ENCODE peak calls at places on chromosomes 12 and 14, in five cellular contexts. U is tibial artery, M is esophagus muscularis mucosa, J is hepatocyte, L is cardiac fibroblast. H is an unnamed sample.

GRCh38 chr14:33509927-33510535 is 440.8 kb downstream of the EGLN3 start:
- DNase-seq in U (no peak), M (no peak), J (no peak), L (peak; percentile 82), H (no peak)

GRCh38 chr14:103329421-103330347 is 4.4 kb upstream of the EIF5 start:
- DNase-seq in U (peak; percentile 55), M (no peak), J (peak; percentile 29), L (peak; percentile 81), H (no peak)

GRCh38 chr12:123602651-123603195 is 824 bp downstream of the DDX55 start:
- DNase-seq in U (no peak), M (no peak), J (peak; percentile 20), L (peak; percentile 13), H (no peak)

GRCh38 chr14:63046339-63047268 is 1.3 kb upstream of the KCNH5 start:
- DNase-seq in U (no peak), M (no peak), J (no peak), L (no peak), H (no peak)

GRCh38 chr12:112782921-112783320 is 8.6 kb upstream of the RPH3A start:
- DNase-seq in U (no peak), M (no peak), J (no peak), L (no peak), H (no peak)

GRCh38 chr12:103712191-103712590 is 125.1 kb downstream of the STAB2 start:
- DNase-seq in U (no peak), M (no peak), J (no peak), L (no peak), H (no peak)

GRCh38 chr14:98900721-98901272 is 371.2 kb downstream of the BCL11B start:
- DNase-seq in U (no peak), M (no peak), J (no peak), L (no peak), H (no peak)

GRCh38 chr14:102554835-102555819 is 37.3 kb upstream of the RCOR1 start:
- DNase-seq in U (peak; percentile 42), M (no peak), J (peak; percentile 68), L (peak; percentile 55), H (peak; percentile 63)

GRCh38 chr14:75401356-75401755 is 26.5 kb upstream of the JDP2 start:
- DNase-seq in U (peak; percentile 80), M (no peak), J (peak; percentile 66), L (peak; percentile 80), H (no peak)

GRCh38 chr12:62840311-62840710 is 94.6 kb downstream of the PPM1H start:
- DNase-seq in U (no peak), M (no peak), J (no peak), L (no peak), H (no peak)

GRCh38 chr14:28681681-28682080 is 84.9 kb upstream of the FOXG1 start:
- DNase-seq in U (no peak), M (no peak), J (no peak), L (no peak), H (no peak)

GRCh38 chr12:10098762-10099161 is at the start of gene CLEC1A:
- DNase-seq in U (peak; percentile 24), M (no peak), J (peak; percentile 41), L (no peak), H (no peak)

GRCh38 chr12:113194971-113195391 is 9.5 kb downstream of the RITA1 start:
- DNase-seq in U (no peak), M (no peak), J (no peak), L (peak; percentile 61), H (no peak)

GRCh38 chr12:77003244-77003643 is 62.1 kb downstream of the E2F7 start:
- DNase-seq in U (no peak), M (no peak), J (no peak), L (no peak), H (no peak)

GRCh38 chr12:57638096-57638495 is 5.1 kb upstream of the B4GALNT1 start:
- DNase-seq in U (no peak), M (no peak), J (no peak), L (no peak), H (no peak)

GRCh38 chr12:95365912-95366311 is 108.0 kb upstream of the METAP2 start:
- DNase-seq in U (no peak), M (no peak), J (no peak), L (no peak), H (no peak)

GRCh38 chr12:130482448-130482847 is 144.8 kb downstream of the PIWIL1 start:
- DNase-seq in U (no peak), M (no peak), J (no peak), L (no peak), H (no peak)
- TF ChIP-seq CTCF in U (no peak), M (no peak), J (no peak), L (no peak), H (no peak)

DNA sequence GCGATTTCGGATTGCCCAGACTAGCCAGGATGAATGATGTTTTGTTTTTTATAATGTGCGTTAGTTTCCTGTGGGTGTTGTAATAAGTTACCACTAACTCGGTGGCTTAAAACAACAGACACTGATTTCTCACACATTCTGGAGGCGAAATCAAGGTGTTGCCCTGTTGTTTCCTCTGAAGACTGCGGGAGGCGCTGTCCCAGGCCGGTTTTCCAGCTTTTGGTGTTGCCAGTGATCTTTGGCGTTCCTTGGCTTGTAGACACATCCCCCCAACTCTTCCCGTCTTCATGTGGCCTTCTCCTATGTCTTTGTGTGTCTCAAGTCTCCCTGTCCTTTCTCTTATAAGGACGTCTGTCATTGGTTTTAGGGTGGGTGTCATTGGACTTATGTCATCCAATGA is 267.7 kb downstream of the AACS start:
- DNase-seq in U (no peak), M (no peak), J (no peak), L (no peak), H (no peak)
- TF ChIP-seq CTCF in U (no peak), M (no peak), J (peak; percentile 10), L (no peak), H (peak; percentile 40)

DNA sequence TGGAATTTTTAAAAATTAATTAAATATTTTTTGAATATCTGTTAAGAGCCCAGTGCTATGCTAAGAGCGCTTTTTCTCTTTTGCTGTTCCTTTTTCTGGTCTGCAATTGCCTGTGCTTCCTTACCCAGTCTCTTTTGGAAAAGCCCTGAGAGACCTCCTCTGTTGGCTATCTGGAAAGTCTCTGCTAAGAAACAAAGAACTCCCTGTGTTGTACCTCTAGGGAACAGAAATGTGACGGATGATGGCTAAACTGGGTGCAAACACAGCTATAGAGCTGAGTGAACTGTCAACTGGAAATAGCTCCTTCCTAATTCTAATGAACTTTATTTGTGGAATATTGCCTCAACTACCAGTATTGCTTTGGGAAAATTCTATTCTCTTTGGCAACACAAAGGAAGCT is 261.6 kb upstream of the NOVA1 start:
- DNase-seq in U (no peak), M (no peak), J (no peak), L (no peak), H (no peak)
- TF ChIP-seq CTCF in U (no peak), M (no peak), J (no peak), L (no peak), H (no peak)

GRCh38 chr14:61569783-61570182 is 125.5 kb upstream of the HIF1A start:
- DNase-seq in U (peak; percentile 53), M (no peak), J (no peak), L (peak; percentile 91), H (no peak)

GRCh38 chr14:61569308-61569707 is 126.0 kb upstream of the HIF1A start:
- DNase-seq in U (no peak), M (no peak), J (no peak), L (no peak), H (no peak)

GRCh38 chr14:61567838-61568571 is 127.3 kb upstream of the HIF1A start:
- DNase-seq in U (peak; percentile 41), M (no peak), J (no peak), L (no peak), H (peak; percentile 23)

GRCh38 chr14:61570188-61570960 is 124.9 kb upstream of the HIF1A start:
- DNase-seq in U (no peak), M (no peak), J (no peak), L (peak; percentile 58), H (no peak)

GRCh38 chr14:61568572-61569011 is 126.7 kb upstream of the HIF1A start:
- DNase-seq in U (no peak), M (no peak), J (no peak), L (no peak), H (peak; percentile 91)
- TF ChIP-seq CTCF in U (peak; percentile 10), M (peak; percentile 9), J (no peak), L (no peak), H (peak; percentile 7)

DNA sequence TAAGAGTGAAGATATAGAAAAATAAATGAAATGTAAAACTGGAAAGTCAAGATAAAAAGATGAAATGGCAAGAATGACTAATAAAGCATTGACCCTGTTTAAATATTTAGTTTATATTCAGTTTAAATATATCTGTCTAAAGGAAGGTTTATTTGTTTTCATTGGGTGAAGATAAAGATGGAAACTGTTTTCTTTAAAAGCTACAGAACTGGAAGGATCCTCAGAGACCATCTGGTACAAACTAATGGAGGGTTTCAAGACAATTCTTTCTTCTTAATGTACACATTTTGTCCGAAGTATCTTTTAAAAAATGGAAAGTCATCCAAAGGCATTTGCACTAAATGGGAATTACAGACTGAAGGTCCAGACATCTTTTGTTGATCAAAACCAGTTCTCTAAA is 142.6 kb downstream of the EPS8 start:
- DNase-seq in U (no peak), M (no peak), J (no peak), L (no peak), H (no peak)
- TF ChIP-seq CTCF in U (no peak), M (no peak), J (no peak), L (no peak), H (no peak)

GRCh38 chr14:57657487-57657886 is 163.8 kb upstream of the CCDC198 start:
- DNase-seq in U (no peak), M (no peak), J (peak; percentile 37), L (no peak), H (no peak)
- TF ChIP-seq CTCF in U (no peak), M (no peak), J (no peak), L (no peak), H (no peak)